ENCODE peak calls at places on chromosome 16, in four cellular contexts. E is cardiac muscle cell, O is GM23338, I is psoas muscle. Y is an unnamed sample.

GRCh38 chr16:29877266-29877961 is 14.4 kb upstream of the CDIPT start:
- DNase-seq in E (peak; percentile 64), O (peak; percentile 100), I (no peak), Y (no peak)

GRCh38 chr16:17026600-17027242 is 444.0 kb downstream of the XYLT1 start:
- DNase-seq in E (no peak), O (no peak), I (no peak), Y (no peak)

GRCh38 chr16:2535644-2536021 is 2.2 kb upstream of the PDPK1 start:
- DNase-seq in E (no peak), O (no peak), I (peak; percentile 55), Y (peak; percentile 42)

GRCh38 chr16:29837833-29838232 is 17.6 kb downstream of the MVP start:
- DNase-seq in E (no peak), O (no peak), I (no peak), Y (no peak)

GRCh38 chr16:12317856-12318591 is 341.5 kb downstream of the SNX29 start:
- DNase-seq in E (no peak), O (no peak), I (no peak), Y (no peak)

GRCh38 chr16:58124601-58124915 is 4.6 kb downstream of the CFAP20 start:
- DNase-seq in E (no peak), O (no peak), I (no peak), Y (no peak)

GRCh38 chr16:56421976-56422669 is 3.2 kb downstream of the AMFR start:
- DNase-seq in E (no peak), O (no peak), I (no peak), Y (no peak)

GRCh38 chr16:8611886-8612595 is 9.5 kb upstream of the METTL22 start:
- DNase-seq in E (no peak), O (no peak), I (no peak), Y (no peak)

GRCh38 chr16:90011196-90011819 is 7.9 kb downstream of the DBNDD1 start:
- DNase-seq in E (no peak), O (no peak), I (peak; percentile 20), Y (no peak)

GRCh38 chr16:54459509-54460235 is 173.1 kb upstream of the IRX3 start:
- DNase-seq in E (no peak), O (no peak), I (no peak), Y (no peak)

GRCh38 chr16:54326266-54326662 is 39.7 kb upstream of the IRX3 start:
- DNase-seq in E (no peak), O (no peak), I (no peak), Y (no peak)

GRCh38 chr16:84068783-84069464 is 26.3 kb upstream of the SLC38A8 start:
- DNase-seq in E (no peak), O (no peak), I (no peak), Y (no peak)

GRCh38 chr16:7964717-7965116 is 625.6 kb downstream of the TMEM114 start:
- DNase-seq in E (no peak), O (no peak), I (no peak), Y (no peak)

GRCh38 chr16:1929578-1930337 is 11.5 kb upstream of the HS3ST6 start:
- DNase-seq in E (peak; percentile 91), O (peak; percentile 83), I (peak; percentile 92), Y (peak; percentile 96)

GRCh38 chr16:11665071-11665491 is 3.2 kb upstream of the SNN start:
- DNase-seq in E (no peak), O (peak; percentile 85), I (no peak), Y (peak; percentile 62)

GRCh38 chr16:57801098-57801855 is 1.0 kb downstream of the KIFC3 start:
- DNase-seq in E (no peak), O (peak; percentile 47), I (no peak), Y (peak; percentile 51)

GRCh38 chr16:15907863-15908478 is 19.6 kb upstream of the CEP20 start:
- DNase-seq in E (peak; percentile 42), O (peak; percentile 94), I (no peak), Y (no peak)

GRCh38 chr16:83996481-83997252 is 28.6 kb downstream of the NECAB2 start:
- DNase-seq in E (no peak), O (peak; percentile 39), I (no peak), Y (peak; percentile 32)

GRCh38 chr16:65621640-65622039 is 499.8 kb upstream of the CDH11 start:
- DNase-seq in E (peak; percentile 48), O (no peak), I (no peak), Y (no peak)

GRCh38 chr16:28304214-28304613 is 11.9 kb downstream of the SBK1 start:
- DNase-seq in E (peak; percentile 87), O (peak; percentile 76), I (peak; percentile 34), Y (peak; percentile 83)

GRCh38 chr16:19005561-19006445 is 22.1 kb downstream of the TMC7 start:
- DNase-seq in E (no peak), O (peak; percentile 61), I (peak; percentile 49), Y (no peak)

GRCh38 chr16:67000384-67001158 is 12.2 kb downstream of the CES4A start:
- DNase-seq in E (peak; percentile 70), O (peak; percentile 79), I (peak; percentile 57), Y (peak; percentile 79)

GRCh38 chr16:26697826-26698225 is 368.9 kb upstream of the C16orf82 start:
- DNase-seq in E (peak; percentile 8), O (peak; percentile 3), I (no peak), Y (no peak)

GRCh38 chr16:54931041-54931756 is 534 bp downstream of the IRX5 start:
- DNase-seq in E (peak; percentile 64), O (peak; percentile 60), I (peak; percentile 24), Y (peak; percentile 72)

GRCh38 chr16:55257971-55258613 is 65.9 kb upstream of the IRX6 start:
- DNase-seq in E (peak; percentile 60), O (peak; percentile 86), I (peak; percentile 52), Y (peak; percentile 82)

GRCh38 chr16:12260647-12261262 is 284.2 kb downstream of the SNX29 start:
- DNase-seq in E (peak; percentile 52), O (peak; percentile 93), I (no peak), Y (peak; percentile 73)

GRCh38 chr16:54477766-54478165 is 191.2 kb upstream of the IRX3 start:
- DNase-seq in E (no peak), O (no peak), I (no peak), Y (no peak)

GRCh38 chr16:85042606-85043005 is 15.0 kb downstream of the KIAA0513 start:
- DNase-seq in E (no peak), O (no peak), I (no peak), Y (no peak)

GRCh38 chr16:50668368-50669008 is 12.6 kb downstream of the SNX20 start:
- DNase-seq in E (no peak), O (no peak), I (no peak), Y (no peak)

GRCh38 chr16:27287051-27287811 is 18.7 kb upstream of the NSMCE1 start:
- DNase-seq in E (no peak), O (no peak), I (no peak), Y (no peak)

DNA sequence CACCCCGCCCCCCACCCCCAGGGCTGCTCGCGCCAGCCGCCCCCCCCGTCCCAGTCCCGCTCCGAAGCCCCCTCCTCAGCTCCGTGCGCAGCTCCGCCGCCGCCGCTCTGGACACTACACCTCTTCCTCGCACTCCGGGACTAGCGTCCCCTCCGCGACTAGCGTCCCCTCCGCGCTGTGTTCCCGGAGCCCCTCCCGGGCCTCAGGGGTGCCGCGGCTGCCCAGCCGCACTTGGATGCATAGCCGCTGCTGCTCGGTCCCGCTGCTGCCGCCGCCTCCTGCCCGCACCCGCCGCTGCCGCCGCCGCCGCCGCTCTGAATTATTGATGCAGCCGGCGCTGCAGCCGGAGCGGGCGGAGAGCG is at the start of gene CBLN1:
- DNase-seq in E (no peak), O (no peak), I (no peak), Y (no peak)
- H3K4me3 ChIP-seq in E (peak within 1 kb of the TSS; percentile 59), O (peak within 1 kb of the TSS; percentile 79), I (peak within 1 kb of the TSS; percentile 67), Y (peak within 1 kb of the TSS; percentile 48)

GRCh38 chr16:88634141-88634993 is 4.0 kb upstream of the IL17C start:
- DNase-seq in E (no peak), O (peak; percentile 90), I (peak; percentile 58), Y (peak; percentile 59)

GRCh38 chr16:88636488-88637265 is 1.7 kb upstream of the IL17C start:
- DNase-seq in E (no peak), O (no peak), I (no peak), Y (peak; percentile 35)

GRCh38 chr16:88635671-88636070 is 2.7 kb upstream of the IL17C start:
- DNase-seq in E (no peak), O (no peak), I (no peak), Y (no peak)

GRCh38 chr16:88633684-88634140 is 4.7 kb upstream of the IL17C start:
- DNase-seq in E (peak; percentile 26), O (peak; percentile 86), I (no peak), Y (no peak)

GRCh38 chr16:88634994-88635670 is 3.2 kb upstream of the IL17C start:
- DNase-seq in E (no peak), O (no peak), I (no peak), Y (no peak)
- H3K4me3 ChIP-seq in E (peak overlapping the region; percentile 11), O (peak overlapping the region; percentile 89), I (peak overlapping the region; percentile 56), Y (peak overlapping the region; percentile 34)

GRCh38 chr16:30892670-30893069 is 1.2 kb downstream of the BCL7C start:
- DNase-seq in E (no peak), O (no peak), I (no peak), Y (no peak)
- H3K4me3 ChIP-seq in E (peak overlapping the region; percentile 83), O (peak overlapping the region; percentile 76), I (peak overlapping the region; percentile 95), Y (no peak overlapping the region)

DNA sequence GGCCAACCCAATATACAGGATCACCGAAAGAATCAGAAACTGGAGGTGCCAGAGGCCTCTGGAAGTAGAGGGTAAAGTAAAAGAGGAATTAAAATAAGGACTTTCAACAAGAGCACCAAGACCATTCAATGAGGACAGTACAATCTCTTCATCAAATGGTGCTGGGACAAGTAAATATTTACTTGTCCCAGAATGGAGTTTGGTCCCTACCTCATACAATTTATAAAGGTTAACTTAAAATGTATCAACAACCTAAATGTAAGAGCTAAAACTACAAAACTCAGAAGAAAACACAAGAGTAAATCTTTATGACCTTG is 56.5 kb downstream of the USP31 start:
- DNase-seq in E (no peak), O (no peak), I (no peak), Y (no peak)
- H3K4me3 ChIP-seq in E (no peak overlapping the region), O (no peak overlapping the region), I (no peak overlapping the region), Y (no peak overlapping the region)

DNA sequence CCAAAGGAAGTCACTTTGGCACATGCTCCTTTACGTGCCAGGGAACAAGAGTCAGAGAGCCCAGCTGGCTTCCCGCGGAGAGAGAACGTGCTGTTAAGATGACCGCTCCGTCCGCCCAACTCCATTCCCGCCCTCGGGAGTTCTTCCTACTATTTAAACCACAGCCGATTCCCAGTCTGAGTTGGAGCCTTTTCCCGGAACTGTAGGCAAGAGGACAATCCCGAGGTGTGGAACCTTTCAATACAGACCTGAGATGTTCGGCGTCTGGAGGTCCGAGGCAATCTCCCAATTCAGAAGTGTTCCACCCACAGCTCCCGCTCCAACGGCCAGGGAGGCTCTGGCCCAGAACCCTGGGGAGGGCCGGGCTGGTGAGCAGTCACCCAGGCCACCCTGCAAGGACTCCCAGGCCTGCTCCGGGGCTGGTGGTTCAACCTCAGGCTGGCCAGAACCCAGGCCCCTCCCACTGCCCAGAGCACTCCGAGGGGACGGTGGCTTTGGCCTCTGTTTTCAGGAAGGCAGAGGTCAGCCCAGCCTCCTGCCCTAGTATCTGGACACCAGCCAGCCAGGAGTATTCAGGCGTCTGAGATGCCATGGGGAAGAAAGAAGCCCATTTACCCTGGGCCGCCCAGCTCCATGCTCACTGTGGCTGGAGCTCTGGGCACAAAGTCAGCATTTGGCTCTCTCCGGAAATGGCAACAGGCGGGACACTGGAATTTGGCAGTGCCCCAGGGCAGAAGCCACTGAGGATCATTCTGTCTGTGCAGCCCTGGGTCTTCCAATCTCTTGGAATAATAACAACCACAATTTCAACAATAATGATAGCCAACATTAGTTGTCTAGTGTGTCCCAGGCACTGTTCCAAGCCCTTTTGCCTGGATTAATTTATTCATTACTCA is 21.4 kb downstream of the EMP2 start:
- DNase-seq in E (no peak), O (no peak), I (peak; percentile 73), Y (peak; percentile 87)
- H3K4me3 ChIP-seq in E (no peak overlapping the region), O (no peak overlapping the region), I (peak overlapping the region; percentile 57), Y (peak overlapping the region; percentile 8)